ENCODE peak calls at places on chromosome 1, in five cellular contexts. D is ELR, I is T-helper 2 cell, N is head of caudate nucleus, J is small intestine. M is an unnamed sample.
A peak's percentile ranks its signal among the peaks of the same experiment; 100 is the strongest.

GRCh38 chr1:18234790-18235242 is 127.2 kb downstream of the IGSF21 start:
- DNase-seq in I (no peak), J (peak; percentile 36), N (peak; percentile 57), D (peak; percentile 54), M (peak; percentile 90)

GRCh38 chr1:1428174-1428573 is 7.1 kb upstream of the ANKRD65 start:
- DNase-seq in I (no peak), J (no peak), D (no peak), N (no peak), M (peak; percentile 53)

GRCh38 chr1:192167941-192168685 is 9.9 kb downstream of the RGS18 start:
- DNase-seq in D (peak; percentile 6), I (no peak), J (no peak), N (no peak), M (no peak)

GRCh38 chr1:89615676-89616598 is 17.0 kb upstream of the LRRC8C start:
- DNase-seq in D (peak; percentile 43), J (peak; percentile 13), N (no peak), I (no peak), M (peak; percentile 66)

GRCh38 chr1:232271991-232272589 is 357.8 kb downstream of the SIPA1L2 start:
- DNase-seq in J (no peak), I (no peak), N (no peak), D (no peak), M (no peak)

GRCh38 chr1:165828581-165829329 is 1.3 kb downstream of the UCK2 start:
- DNase-seq in D (peak; percentile 92), J (peak; percentile 73), N (peak; percentile 63), I (no peak), M (peak; percentile 82)

GRCh38 chr1:169941982-169942830 is 48.5 kb upstream of the SCYL3 start:
- DNase-seq in N (no peak), I (no peak), J (no peak), D (no peak), M (no peak)

GRCh38 chr1:64960731-64961130 is 5.6 kb downstream of the JAK1 start:
- DNase-seq in J (no peak), D (no peak), N (no peak), I (no peak), M (no peak)

GRCh38 chr1:186848509-186849130 is 19.9 kb downstream of the PLA2G4A start:
- DNase-seq in I (no peak), N (no peak), D (no peak), J (peak; percentile 77), M (no peak)

GRCh38 chr1:164743991-164744390 is 185.0 kb downstream of the PBX1 start:
- DNase-seq in D (no peak), I (no peak), J (no peak), N (no peak), M (no peak)

GRCh38 chr1:58816072-58816746 is 32.4 kb upstream of the JUN start:
- DNase-seq in N (peak; percentile 88), D (peak; percentile 95), I (peak; percentile 65), J (peak; percentile 92), M (peak; percentile 90)

M was measured in endodermal cell.